ENCODE peak calls at places on chromosome 22, in nine cellular contexts. L, H, T, U, D, A, Y, B and F are unnamed samples. For H3K4me1, the result is how much of the 10 kb centered on the place peaks cover.

GRCh38 chr22:39351689-39352214 is 2.0 kb downstream of the SYNGR1 start:
- DNase-seq in Y (no peak), T (no peak), D (peak), A (no peak), B (no peak), U (no peak), L (no peak), H (no peak), F (no peak)

GRCh38 chr22:38741166-38741565 is 14.6 kb downstream of the SUN2 start:
- DNase-seq in L (no peak), B (no peak), U (no peak), Y (no peak), T (no peak), D (no peak), A (no peak), H (no peak), F (no peak)

GRCh38 chr22:42792909-42793847 is 63.9 kb downstream of the ARFGAP3 start:
- DNase-seq in Y (peak), B (no peak), L (no peak), T (no peak), A (no peak), H (no peak), U (no peak), D (no peak), F (peak)

GRCh38 chr22:44023404-44024287 is 456 bp upstream of the PARVB start:
- DNase-seq in Y (peak), H (no peak), B (no peak), U (no peak), A (no peak), T (peak), D (no peak), L (peak), F (peak)

GRCh38 chr22:47053865-47054185 is 291.4 kb downstream of the TBC1D22A start:
- DNase-seq in T (peak), Y (no peak), L (no peak), D (no peak), H (no peak), U (no peak), A (no peak), B (no peak), F (no peak)

GRCh38 chr22:36966851-36967535 is 52.3 kb downstream of the TST start:
- DNase-seq in L (no peak), A (no peak), D (no peak), Y (no peak), H (no peak), B (no peak), T (no peak), U (no peak), F (no peak)

GRCh38 chr22:35959121-35959800 is 69.4 kb downstream of the RBFOX2 start:
- DNase-seq in U (no peak), L (no peak), D (no peak), T (no peak), H (no peak), B (no peak), Y (no peak), A (no peak), F (no peak)

GRCh38 chr22:32564170-32565001 is 89.8 kb downstream of the FBXO7 start:
- DNase-seq in B (no peak), A (no peak), T (no peak), L (no peak), Y (peak), D (no peak), H (no peak), U (no peak), F (no peak)

GRCh38 chr22:42676059-42676607 is 26.9 kb upstream of the CYB5R3 start:
- DNase-seq in A (no peak), T (no peak), B (no peak), Y (no peak), U (no peak), L (no peak), H (no peak), D (no peak), F (no peak)

GRCh38 chr22:36465232-36466021 is 16.0 kb downstream of the TXN2 start:
- DNase-seq in Y (peak), B (peak), H (no peak), L (no peak), D (no peak), T (peak), U (no peak), A (no peak), F (peak)

GRCh38 chr22:16601437-16602223 is 9.0 kb upstream of the CCT8L2 start:
- DNase-seq in Y (peak), B (no peak), D (no peak), A (no peak), L (no peak), H (no peak), T (no peak), U (no peak), F (peak)

GRCh38 chr22:45531441-45531840 is 28.8 kb downstream of the FBLN1 start:
- DNase-seq in U (no peak), B (no peak), Y (no peak), D (no peak), H (no peak), L (no peak), A (no peak), T (no peak), F (no peak)

GRCh38 chr22:49390954-49391353 is 436.7 kb downstream of the BRD1 start:
- DNase-seq in B (no peak), Y (no peak), H (no peak), D (no peak), A (no peak), T (peak), L (no peak), U (no peak), F (no peak)

GRCh38 chr22:28907311-28908008 is 24.1 kb downstream of the ZNRF3 start:
- DNase-seq in B (no peak), L (no peak), D (no peak), U (no peak), Y (no peak), H (no peak), A (no peak), T (no peak), F (no peak)

GRCh38 chr22:25131198-25131887 is 68.3 kb upstream of the CRYBB3 start:
- DNase-seq in Y (no peak), L (no peak), U (no peak), B (no peak), T (no peak), D (no peak), A (no peak), H (no peak), F (no peak)
- TF ChIP-seq CTCF in Y (peak), L (no peak), U (no peak), B (no peak), T (no peak), D (no peak), A (peak), H (no peak), F (no peak)

GRCh38 chr22:24697671-24698082 is 76.8 kb downstream of the PIWIL3 start:
- DNase-seq in A (no peak), B (peak), T (peak), Y (peak), L (no peak), H (no peak), D (no peak), U (no peak), F (peak)
- H3K27ac ChIP-seq in A (peak), B (no peak), T (peak), Y (no peak), L (no peak), H (no peak), D (no peak), U (no peak), F (no peak)

GRCh38 chr22:23575601-23576000 is 4.5 kb downstream of the IGLL1 start:
- DNase-seq in A (no peak), L (no peak), Y (no peak), H (no peak), U (no peak), D (no peak), T (peak), B (no peak), F (no peak)
- H3K4me1 ChIP-seq in A (under half), L (under half), Y (under half), H (under half), U (under half), D (under half), T (under half), B (under half), F (under half)

GRCh38 chr22:41240377-41241132 is at the start of gene CHADL:
- DNase-seq in T (no peak), D (no peak), B (no peak), A (no peak), U (no peak), L (peak), Y (no peak), H (peak), F (no peak)

GRCh38 chr22:41238570-41239442 is 1.9 kb downstream of the CHADL start:
- DNase-seq in T (no peak), L (no peak), H (no peak), B (no peak), A (no peak), U (no peak), D (no peak), Y (no peak), F (no peak)

GRCh38 chr22:41237036-41237706 is 3.6 kb downstream of the CHADL start:
- DNase-seq in A (no peak), T (peak), D (no peak), Y (no peak), U (no peak), L (no peak), H (no peak), B (no peak), F (no peak)

GRCh38 chr22:41239443-41240128 is 1.1 kb downstream of the CHADL start:
- DNase-seq in H (peak), U (no peak), Y (no peak), L (no peak), A (no peak), B (no peak), T (no peak), D (no peak), F (no peak)

GRCh38 chr22:41237707-41238569 is 2.8 kb downstream of the CHADL start:
- DNase-seq in Y (peak), L (peak), T (peak), H (peak), A (no peak), U (no peak), D (peak), B (peak), F (peak)
- TF ChIP-seq CTCF in Y (peak), L (peak), T (peak), H (peak), A (peak), U (peak), D (peak), B (peak), F (peak)